ENCODE peak calls at places on chromosomes 16 and 17, in four cellular contexts. V is transverse colon, J is neural progenitor cell, D is psoas muscle. X is an unnamed sample.

GRCh38 chr16:14510581-14510938 is 119.5 kb downstream of the PARN start:
- DNase-seq in V (no peak), J (no peak), D (no peak), X (no peak)

GRCh38 chr17:28270055-28270454 is 48.9 kb upstream of the TMEM97 start:
- DNase-seq in V (no peak), J (no peak), D (no peak), X (no peak)

GRCh38 chr17:42337442-42337841 is 49.1 kb downstream of the STAT5A start:
- DNase-seq in V (peak), J (no peak), D (no peak), X (no peak)

GRCh38 chr16:13997933-13998332 is 73.2 kb upstream of the MRTFB start:
- DNase-seq in V (peak), J (no peak), D (no peak), X (no peak)

GRCh38 chr17:79221597-79221996 is 147.0 kb downstream of the ENGASE start:
- DNase-seq in V (no peak), J (no peak), D (no peak), X (peak)

GRCh38 chr16:84617068-84617630 is 729 bp downstream of the COTL1 start:
- DNase-seq in V (peak), J (peak), D (no peak), X (no peak)

GRCh38 chr16:87407511-87408112 is 15.5 kb downstream of the MAP1LC3B start:
- DNase-seq in V (peak), J (no peak), D (peak), X (peak)

GRCh38 chr16:80391095-80391494 is 149.7 kb upstream of the DYNLRB2 start:
- DNase-seq in V (no peak), J (no peak), D (no peak), X (no peak)

GRCh38 chr16:12171706-12172105 is 195.2 kb downstream of the SNX29 start:
- DNase-seq in V (no peak), J (no peak), D (no peak), X (no peak)

GRCh38 chr16:8108991-8109509 is 481.3 kb downstream of the TMEM114 start:
- DNase-seq in V (no peak), J (no peak), D (no peak), X (no peak)

GRCh38 chr17:79798296-79799173 is 1.7 kb upstream of the CBX8 start:
- DNase-seq in V (no peak), J (peak), D (peak), X (no peak)

GRCh38 chr17:46940692-46941404 is 17.9 kb downstream of the GOSR2 start:
- DNase-seq in V (peak), J (peak), D (peak), X (no peak)

GRCh38 chr16:14510939-14511797 is 118.9 kb downstream of the PARN start:
- DNase-seq in V (no peak), J (no peak), D (no peak), X (no peak)

GRCh38 chr17:27380551-27380950 is 75.7 kb upstream of the KSR1 start:
- DNase-seq in V (no peak), J (no peak), D (no peak), X (no peak)

GRCh38 chr17:63675607-63676539 is 24.1 kb downstream of the LIMD2 start:
- DNase-seq in V (peak), J (no peak), D (peak), X (no peak)

GRCh38 chr17:64146418-64147109 is 16.6 kb upstream of the ERN1 start:
- DNase-seq in V (peak), J (peak), D (peak), X (peak)

GRCh38 chr17:30235386-30236296 is at the start of gene SLC6A4:
- DNase-seq in V (no peak), J (peak), D (no peak), X (no peak)

GRCh38 chr17:73952136-73952497 is 251.4 kb upstream of the RPL38 start:
- DNase-seq in V (no peak), J (peak), D (no peak), X (no peak)

GRCh38 chr17:45889579-45889978 is 4.8 kb upstream of the MAPT start:
- DNase-seq in V (no peak), J (peak), D (no peak), X (no peak)

GRCh38 chr16:5064915-5065314 is 841 bp downstream of the C16orf89 start:
- DNase-seq in V (peak), J (no peak), D (no peak), X (no peak)

GRCh38 chr16:16075463-16076399 is 126.3 kb downstream of the ABCC1 start:
- DNase-seq in V (peak), J (no peak), D (peak), X (peak)

GRCh38 chr16:66409156-66409555 is 17.9 kb upstream of the BEAN1 start:
- DNase-seq in V (no peak), J (no peak), D (no peak), X (no peak)

GRCh38 chr17:75412455-75413317 is 7.2 kb upstream of the GRB2 start:
- DNase-seq in V (peak), J (peak), D (peak), X (no peak)

GRCh38 chr17:74415608-74416396 is 16.1 kb upstream of the GPRC5C start:
- DNase-seq in V (peak), J (no peak), D (no peak), X (no peak)

GRCh38 chr16:26334218-26335111 is 642.7 kb downstream of the HS3ST4 start:
- DNase-seq in V (no peak), J (peak), D (no peak), X (no peak)

GRCh38 chr16:67540756-67541155 is 12.1 kb downstream of the RIPOR1 start:
- DNase-seq in V (no peak), J (no peak), D (no peak), X (no peak)

GRCh38 chr17:9941305-9941704 is 36.2 kb upstream of the RCVRN start:
- DNase-seq in V (no peak), J (no peak), D (no peak), X (no peak)

GRCh38 chr17:80328620-80329380 is 68.1 kb downstream of the RNF213 start:
- DNase-seq in V (no peak), J (no peak), D (no peak), X (peak)

GRCh38 chr16:1645914-1646525 is 32.1 kb upstream of the JPT2 start:
- DNase-seq in V (no peak), J (no peak), D (no peak), X (no peak)

GRCh38 chr17:76631821-76632565 is 11.6 kb downstream of the ST6GALNAC1 start:
- DNase-seq in V (peak), J (no peak), D (no peak), X (no peak)

GRCh38 chr17:56262854-56263253 is 109.6 kb downstream of the ANKFN1 start:
- DNase-seq in V (no peak), J (peak), D (no peak), X (no peak)

GRCh38 chr16:66590322-66590721 is 11.1 kb downstream of the CMTM2 start:
- DNase-seq in V (no peak), J (no peak), D (no peak), X (no peak)

GRCh38 chr17:75731716-75732498 is 10.6 kb downstream of the ITGB4 start:
- DNase-seq in V (peak), J (no peak), D (no peak), X (no peak)

GRCh38 chr16:31143036-31143888 is 6.6 kb downstream of the PRSS36 start:
- DNase-seq in V (no peak), J (no peak), D (no peak), X (no peak)

GRCh38 chr17:689556-690247 is 24.9 kb downstream of the VPS53 start:
- DNase-seq in V (no peak), J (no peak), D (no peak), X (no peak)
- H3K4me3 ChIP-seq in V (no peak), J (no peak), D (no peak), X (no peak)

DNA sequence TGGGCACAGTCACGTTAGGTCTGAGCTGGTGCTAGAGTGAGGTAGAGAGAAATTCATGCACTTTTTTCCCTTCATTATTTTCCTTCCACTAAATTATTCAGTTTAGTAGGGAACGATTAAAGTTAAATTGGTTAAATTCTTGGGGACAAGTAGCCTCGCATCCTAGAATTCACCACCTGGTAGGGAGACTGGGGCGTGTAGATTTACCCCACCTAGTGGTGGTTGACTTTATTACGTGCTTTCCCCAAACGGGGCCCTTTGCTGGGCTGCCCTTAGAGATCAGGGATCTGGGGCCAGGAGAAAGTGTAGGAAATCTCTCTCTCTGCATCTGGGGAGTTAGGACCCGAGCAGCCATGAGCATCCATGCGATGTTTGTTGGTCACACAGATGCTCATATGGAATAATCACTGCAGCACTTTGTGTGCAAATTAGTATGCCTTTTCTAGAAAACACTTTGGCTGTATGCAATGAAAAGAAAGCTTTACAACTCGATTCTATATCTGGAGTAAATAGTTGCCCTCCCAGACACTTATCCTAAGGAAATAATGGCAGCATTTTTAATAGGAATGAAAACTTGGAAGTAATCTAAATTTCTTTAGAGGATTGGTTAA is 107.0 kb downstream of the PLCG2 start:
- DNase-seq in V (no peak), J (peak), D (no peak), X (no peak)
- TF ChIP-seq CTCF in V (peak), J (peak), D (peak), X (peak)

DNA sequence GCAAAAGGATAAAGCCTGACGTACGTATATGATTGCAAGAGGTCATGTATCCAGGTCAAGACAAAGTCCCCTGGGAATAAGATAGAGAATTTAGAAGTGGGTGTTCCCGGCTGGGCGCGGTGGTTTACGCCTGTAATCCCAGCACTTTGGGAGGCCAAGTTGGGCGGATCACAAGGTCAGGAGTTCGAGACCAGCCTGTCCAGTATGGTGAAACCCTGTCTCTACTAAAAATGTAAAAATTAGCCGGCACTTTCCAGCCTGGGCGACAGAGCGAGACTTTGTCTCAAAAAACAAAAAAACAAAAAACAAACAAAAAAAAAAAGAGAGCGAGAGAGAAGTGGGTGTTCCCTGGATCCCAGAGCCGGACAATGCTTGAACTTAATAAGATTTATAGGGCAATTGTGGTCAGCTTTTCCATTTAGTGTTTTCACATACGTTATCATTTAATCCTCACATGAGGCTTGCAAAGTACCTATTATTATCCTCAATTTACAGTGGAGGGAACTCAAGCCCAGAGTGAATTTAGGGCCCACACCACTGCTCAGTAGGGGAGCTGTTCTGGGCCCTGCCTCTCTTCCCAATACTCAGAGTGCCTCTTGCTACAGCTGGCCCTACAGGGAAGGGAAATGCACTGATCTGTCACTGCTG is 481 bp upstream of the GLTPD2 start:
- DNase-seq in V (no peak), J (no peak), D (no peak), X (no peak)
- H3K4me3 ChIP-seq in V (no peak), J (peak), D (peak), X (no peak)

GRCh38 chr17:82297804-82298537 is 19.4 kb downstream of the CD7 start:
- DNase-seq in V (peak), J (no peak), D (peak), X (peak)
- TF ChIP-seq CTCF in V (no peak), J (no peak), D (no peak), X (no peak)

GRCh38 chr16:25051446-25052160 is 36.4 kb upstream of the ARHGAP17 start:
- DNase-seq in V (no peak), J (no peak), D (no peak), X (no peak)
- H3K4me3 ChIP-seq in V (no peak), J (no peak), D (peak), X (no peak)

DNA sequence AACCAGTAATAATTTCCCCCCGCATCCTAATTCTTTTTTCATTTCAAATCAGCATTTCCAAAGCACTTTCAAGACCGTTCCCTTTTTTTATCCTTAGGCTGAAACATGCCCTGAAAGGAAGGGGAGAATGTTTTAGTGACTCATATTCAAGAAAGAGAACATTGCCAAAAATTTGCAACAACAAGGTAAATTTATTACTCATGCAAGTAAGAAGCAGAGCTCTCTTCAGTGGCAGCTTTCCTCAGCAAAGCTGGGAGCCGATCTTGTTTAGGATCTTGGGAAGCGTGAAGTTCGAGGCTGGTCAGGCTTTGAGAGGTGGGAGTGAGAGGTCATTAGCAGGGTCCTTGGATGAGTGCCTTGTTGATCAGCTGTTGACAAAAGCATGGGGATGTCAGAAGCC is 129.5 kb downstream of the PRKCA start:
- DNase-seq in V (no peak), J (no peak), D (no peak), X (no peak)
- TF ChIP-seq CTCF in V (no peak), J (no peak), D (no peak), X (no peak)

DNA sequence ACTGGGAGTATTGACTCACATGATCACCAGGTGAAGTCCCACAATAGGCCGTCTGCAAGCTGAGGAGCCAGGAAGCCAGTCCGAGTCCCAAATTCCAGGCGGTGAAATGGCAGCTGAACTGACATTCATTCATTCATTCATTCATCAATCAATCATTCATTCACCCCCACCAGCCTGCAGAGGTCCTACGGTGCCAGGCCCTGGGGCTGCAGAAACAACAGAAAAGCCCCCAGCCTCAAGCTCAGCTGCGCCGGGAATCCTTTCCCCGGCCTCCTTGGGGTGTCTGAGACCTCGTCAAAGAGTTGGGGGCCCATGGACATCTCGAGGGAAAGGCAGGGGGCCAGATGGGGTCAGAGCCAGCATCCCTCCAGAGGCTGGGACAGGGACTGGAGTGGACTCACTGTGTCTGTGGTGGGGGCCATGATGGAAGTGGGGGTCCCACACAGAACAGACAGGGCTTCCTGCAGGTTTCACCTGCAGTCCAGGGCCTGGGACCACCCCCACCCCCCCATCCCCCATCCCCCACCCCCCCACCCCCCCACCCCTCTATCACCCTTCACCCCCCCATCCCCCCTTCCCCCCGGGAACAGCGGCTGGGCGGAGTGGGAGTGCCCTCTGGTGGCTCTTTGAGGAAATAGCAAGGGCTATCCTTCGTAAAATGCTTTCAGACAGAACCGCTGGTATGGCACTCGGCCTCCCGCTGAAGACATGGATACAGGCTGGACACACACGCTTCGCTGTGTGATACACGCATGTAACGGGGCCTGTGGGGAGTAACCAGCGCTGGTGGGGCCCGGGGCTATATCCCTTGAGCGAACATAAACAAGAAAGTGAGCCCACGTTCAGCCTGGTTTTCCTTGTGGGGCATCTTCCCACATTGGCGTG is 8.5 kb upstream of the ZC3H18 start:
- DNase-seq in V (peak), J (peak), D (peak), X (no peak)
- H3K4me3 ChIP-seq in V (peak), J (no peak), D (no peak), X (no peak)

DNA sequence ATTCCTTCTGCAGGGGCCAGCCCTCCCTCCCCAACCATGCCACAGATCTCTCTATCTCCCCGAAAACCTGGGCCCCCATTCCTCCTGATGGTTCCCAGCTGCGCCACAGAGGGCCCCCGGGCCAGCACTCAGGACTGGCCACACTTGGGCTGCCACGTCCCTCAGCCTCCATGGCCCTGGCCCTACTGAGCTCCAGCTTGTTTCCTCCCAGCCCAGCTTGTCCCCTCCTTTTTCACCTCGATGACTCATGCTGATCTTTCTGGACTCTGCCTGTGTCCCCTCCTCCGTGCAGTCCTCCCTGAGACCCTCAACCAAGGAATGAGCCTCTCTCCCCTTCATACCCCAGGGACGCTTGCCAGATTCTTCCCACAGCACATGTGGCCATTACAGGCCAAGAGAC is 10.9 kb upstream of the FAM83G start:
- DNase-seq in V (no peak), J (no peak), D (no peak), X (peak)
- TF ChIP-seq CTCF in V (no peak), J (no peak), D (no peak), X (no peak)

X was measured in left lung.